ENCODE peak calls at places on chromosome 10, in ten cellular contexts. W, T, H, M, S, K, D, N, I and F are unnamed samples. For H3K27me3, the result is how much of the 10 kb centered on the place peaks cover.

GRCh38 chr10:122135251-122136025 is 135.7 kb upstream of the BTBD16 start:
- DNase-seq in W (no peak), T (no peak), H (no peak), M (no peak), S (no peak), K (no peak), D (no peak), N (no peak), I (no peak), F (no peak)

GRCh38 chr10:110411047-110411410 is 86.7 kb upstream of the DUSP5 start:
- DNase-seq in W (peak), T (no peak), H (peak), M (no peak), S (peak), K (no peak), D (peak), N (peak), I (no peak), F (no peak)

GRCh38 chr10:21926949-21927348 is 76.6 kb downstream of the DNAJC1 start:
- DNase-seq in W (peak), T (no peak), H (no peak), M (no peak), S (peak), K (no peak), D (no peak), N (peak), I (no peak), F (no peak)

GRCh38 chr10:49080071-49080470 is 35.3 kb downstream of the VSTM4 start:
- DNase-seq in W (peak), T (no peak), H (no peak), M (peak), S (no peak), K (no peak), D (no peak), N (peak), I (no peak), F (no peak)

GRCh38 chr10:125156739-125157472 is 3.5 kb downstream of the CTBP2 start:
- DNase-seq in W (no peak), T (no peak), H (peak), M (no peak), S (no peak), K (no peak), D (no peak), N (no peak), I (no peak), F (no peak)

GRCh38 chr10:85043207-85043606 is 714.8 kb downstream of the CCSER2 start:
- DNase-seq in W (no peak), T (no peak), H (no peak), M (no peak), S (no peak), K (no peak), D (no peak), N (no peak), I (no peak), F (no peak)

GRCh38 chr10:118873738-118874105 is 119.0 kb upstream of the CACUL1 start:
- DNase-seq in W (no peak), T (no peak), H (no peak), M (no peak), S (peak), K (no peak), D (no peak), N (no peak), I (no peak), F (no peak)

GRCh38 chr10:120574986-120575385 is 118.0 kb downstream of the PLPP4 start:
- DNase-seq in W (no peak), T (no peak), H (no peak), M (no peak), S (no peak), K (no peak), D (no peak), N (no peak), I (peak), F (no peak)

DNA sequence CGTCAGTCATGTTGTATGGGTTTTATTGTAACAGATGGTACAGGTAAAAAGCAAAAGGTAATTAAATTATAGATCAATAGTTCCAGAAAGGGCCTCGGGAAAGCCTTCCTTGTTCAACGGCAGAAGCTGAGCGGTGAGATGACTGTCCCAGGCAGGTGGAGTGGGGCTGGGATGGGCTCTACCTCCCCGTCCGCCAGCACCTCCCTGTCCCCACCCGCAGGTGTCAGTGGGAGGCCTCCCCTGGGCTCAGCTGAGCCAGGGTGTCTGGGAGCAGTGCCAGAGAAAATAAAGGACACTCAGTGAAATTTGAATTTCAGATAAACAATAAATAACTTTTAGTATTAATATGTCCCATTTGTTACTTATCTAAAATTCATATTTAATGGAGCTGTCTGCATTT is 58.9 kb downstream of the CLRN3 start:
- DNase-seq in W (no peak), T (no peak), H (no peak), M (no peak), S (no peak), K (no peak), D (no peak), N (no peak), I (no peak), F (no peak)
- H3K27ac ChIP-seq in W (no peak), T (no peak), H (no peak), M (no peak), S (no peak), K (no peak), D (peak), N (no peak), I (no peak), F (no peak)

GRCh38 chr10:28676968-28677888 is at the start of gene BAMBI:
- DNase-seq in W (peak), T (peak), H (peak), M (peak), S (peak), K (peak), D (peak), N (peak), I (peak), F (peak)

GRCh38 chr10:28678687-28679457 is 1.6 kb downstream of the BAMBI start:
- DNase-seq in W (no peak), T (no peak), H (no peak), M (no peak), S (no peak), K (no peak), D (no peak), N (no peak), I (no peak), F (no peak)

GRCh38 chr10:28679941-28680752 is 2.8 kb downstream of the BAMBI start:
- DNase-seq in W (no peak), T (no peak), H (no peak), M (no peak), S (no peak), K (no peak), D (no peak), N (no peak), I (no peak), F (no peak)

GRCh38 chr10:28676297-28676967 is 889 bp upstream of the BAMBI start:
- DNase-seq in W (no peak), T (no peak), H (peak), M (peak), S (no peak), K (no peak), D (no peak), N (peak), I (no peak), F (no peak)

GRCh38 chr10:28677889-28678686 is 767 bp downstream of the BAMBI start:
- DNase-seq in W (no peak), T (no peak), H (no peak), M (peak), S (no peak), K (peak), D (no peak), N (peak), I (peak), F (no peak)
- H3K27me3 ChIP-seq in W (under half), T (under half), H (under half), M (under half), S (under half), K (under half), D (under half), N (half or more), I (half or more), F (under half)

GRCh38 chr10:117004238-117004626 is 755 bp downstream of the SHTN1 start:
- DNase-seq in W (no peak), T (no peak), H (no peak), M (no peak), S (no peak), K (no peak), D (no peak), N (no peak), I (no peak), F (peak)

GRCh38 chr10:117003336-117003735 is 1.7 kb downstream of the SHTN1 start:
- DNase-seq in W (no peak), T (no peak), H (no peak), M (no peak), S (no peak), K (no peak), D (no peak), N (no peak), I (no peak), F (no peak)

GRCh38 chr10:117007080-117007479 is 2.1 kb upstream of the SHTN1 start:
- DNase-seq in W (peak), T (no peak), H (no peak), M (no peak), S (peak), K (no peak), D (no peak), N (peak), I (no peak), F (no peak)

GRCh38 chr10:117004627-117005453 is at the start of gene SHTN1:
- DNase-seq in W (peak), T (no peak), H (peak), M (peak), S (peak), K (peak), D (peak), N (peak), I (peak), F (peak)

GRCh38 chr10:117005454-117006055 is 568 bp upstream of the SHTN1 start:
- DNase-seq in W (no peak), T (no peak), H (no peak), M (no peak), S (no peak), K (peak), D (peak), N (peak), I (no peak), F (no peak)
- H3K27ac ChIP-seq in W (no peak), T (no peak), H (peak), M (peak), S (no peak), K (no peak), D (no peak), N (no peak), I (peak), F (no peak)

GRCh38 chr10:86373828-86374227 is 7.2 kb upstream of the GRID1 start:
- DNase-seq in W (no peak), T (no peak), H (peak), M (peak), S (no peak), K (peak), D (no peak), N (no peak), I (no peak), F (no peak)
- H3K27me3 ChIP-seq in W (under half), T (under half), H (under half), M (under half), S (half or more), K (under half), D (under half), N (under half), I (half or more), F (under half)

DNA sequence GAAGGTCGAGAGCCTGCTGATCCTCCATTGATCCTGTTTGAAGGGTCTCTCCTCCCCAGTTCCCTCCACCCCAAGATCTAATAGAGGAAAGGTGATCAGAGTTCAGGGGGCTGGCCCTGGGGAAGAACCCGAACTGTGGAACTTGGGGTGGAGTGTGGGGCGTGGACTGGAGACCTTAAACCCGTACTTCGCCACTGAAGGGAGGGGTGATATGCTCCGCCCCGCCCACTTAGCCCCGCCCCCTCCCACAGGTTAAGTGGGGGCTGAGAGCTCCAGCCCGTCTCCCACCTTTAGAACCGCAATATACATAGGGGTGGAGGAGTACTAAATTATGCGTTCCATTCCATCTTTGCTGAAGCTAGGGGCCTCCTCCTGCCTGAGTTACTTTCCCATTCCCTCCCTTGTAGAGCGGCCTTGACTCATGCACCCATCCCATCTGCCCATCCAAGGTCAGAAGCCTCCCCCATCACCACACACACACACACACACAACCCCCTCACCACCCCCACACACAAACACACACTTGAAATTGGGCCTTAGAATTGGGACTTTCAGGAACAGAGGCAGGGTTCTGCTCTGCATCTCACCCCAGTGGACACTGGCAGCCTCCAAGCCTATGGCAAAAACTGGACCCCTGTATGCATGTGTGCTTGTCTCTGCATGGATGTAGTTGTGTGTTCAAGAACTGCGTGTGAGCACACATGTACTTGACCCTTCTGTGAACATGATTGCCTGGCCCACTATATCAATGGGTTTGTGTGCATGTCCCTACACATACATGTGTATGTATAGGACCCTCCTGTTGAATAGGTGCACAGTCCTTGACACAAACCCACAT is 991 bp downstream of the SEMA4G start:
- DNase-seq in W (no peak), T (peak), H (peak), M (no peak), S (no peak), K (no peak), D (no peak), N (no peak), I (no peak), F (no peak)
- H3K27ac ChIP-seq in W (no peak), T (no peak), H (no peak), M (no peak), S (no peak), K (no peak), D (no peak), N (no peak), I (no peak), F (no peak)

GRCh38 chr10:66772511-66772910 is 153.3 kb upstream of the LRRTM3 start:
- DNase-seq in W (no peak), T (no peak), H (no peak), M (no peak), S (no peak), K (no peak), D (no peak), N (no peak), I (no peak), F (no peak)
- H3K27me3 ChIP-seq in W (under half), T (under half), H (under half), M (under half), S (under half), K (under half), D (under half), N (under half), I (under half), F (under half)

GRCh38 chr10:517236-517635 is 172.2 kb downstream of the DIP2C start:
- DNase-seq in W (no peak), T (no peak), H (peak), M (no peak), S (no peak), K (no peak), D (no peak), N (no peak), I (no peak), F (no peak)
- H3K27ac ChIP-seq in W (no peak), T (no peak), H (no peak), M (no peak), S (no peak), K (no peak), D (no peak), N (no peak), I (no peak), F (no peak)

GRCh38 chr10:32530231-32530630 is 84.3 kb downstream of the CCDC7 start:
- DNase-seq in W (no peak), T (no peak), H (no peak), M (no peak), S (no peak), K (no peak), D (no peak), N (no peak), I (no peak), F (no peak)
- H3K27me3 ChIP-seq in W (under half), T (under half), H (under half), M (under half), S (under half), K (under half), D (under half), N (under half), I (under half), F (under half)